ENCODE peak calls at places on chromosomes 4 and X, in six cellular contexts. D is neural crest cell; M is erythroblast; G is BE2C; Y is GM04503; X is activated CD4-positive, alpha-beta T cell treated with anti-CD3 and anti-CD28 coated beads, Interleukin-2, amount 50 U/mL, for 1 hour. J is an unnamed sample.

GRCh38 chr4:3432381-3432790 is 9.4 kb upstream of the HGFAC start:
- DNase-seq in M (no peak), D (no peak), Y (no peak), X (no peak), G (no peak), J (no peak)

GRCh38 chr4:183589710-183590109 is 69.3 kb downstream of the RWDD4 start:
- DNase-seq in X (no peak), D (no peak), Y (no peak), G (no peak), M (no peak), J (no peak)

GRCh38 chr4:37584087-37584486 is 102.1 kb downstream of the RELL1 start:
- DNase-seq in M (no peak), Y (no peak), X (no peak), D (no peak), G (no peak), J (no peak)

GRCh38 chr4:982291-982690 is 4.6 kb upstream of the IDUA start:
- DNase-seq in M (no peak), G (no peak), X (no peak), Y (no peak), D (no peak), J (no peak)

GRCh38 chr4:154406022-154406835 is 85.4 kb downstream of the DCHS2 start:
- DNase-seq in Y (no peak), M (no peak), G (no peak), X (no peak), D (no peak), J (no peak)

GRCh38 chr4:60656171-60656570 is 544.0 kb upstream of the ADGRL3 start:
- DNase-seq in X (no peak), Y (no peak), M (no peak), G (no peak), D (no peak), J (no peak)

GRCh38 chrX:97587171-97587570 is 703.5 kb downstream of the RPA4 start:
- DNase-seq in D (no peak), X (no peak), G (no peak), Y (no peak), M (no peak), J (no peak)

GRCh38 chrX:124594017-124594651 is 247.8 kb downstream of the SH2D1A start:
- DNase-seq in G (no peak), X (no peak), D (no peak), Y (no peak), M (no peak), J (no peak)

GRCh38 chrX:21757960-21758359 is at the start of gene SMPX:
- DNase-seq in D (no peak), M (no peak), Y (no peak), X (no peak), G (no peak), J (no peak)

GRCh38 chr4:1505511-1506451 is 99.5 kb upstream of the NKX1-1 start:
- DNase-seq in M (no peak), X (no peak), Y (no peak), G (no peak), D (no peak), J (no peak)